ENCODE peak calls at places on chromosomes 12 and 14, in five cellular contexts. One of them, this sample, is unnamed.

GRCh38 chr12:42588981-42589464 is 523 bp downstream of the PRICKLE1 start:
- DNase-seq in endodermal cell: peak
- DNase-seq in activated T-cell treated with anti-CD3 and anti-CD28 coated beads, Interleukin-2, amount 50 U/mL, for 4 hours: no peak
- DNase-seq in foreskin fibroblast: peak
- DNase-seq in DMS153: no peak
- DNase-seq in this sample: no peak

GRCh38 chr14:31270196-31270772 is 62.7 kb upstream of the HECTD1 start:
- DNase-seq in DMS153: no peak
- DNase-seq in endodermal cell: peak
- DNase-seq in activated T-cell treated with anti-CD3 and anti-CD28 coated beads, Interleukin-2, amount 50 U/mL, for 4 hours: no peak
- DNase-seq in foreskin fibroblast: no peak
- DNase-seq in this sample: no peak

GRCh38 chr12:3032770-3033537 is 44.2 kb upstream of the TSPAN9 start:
- DNase-seq in foreskin fibroblast: no peak
- DNase-seq in endodermal cell: peak
- DNase-seq in DMS153: no peak
- DNase-seq in activated T-cell treated with anti-CD3 and anti-CD28 coated beads, Interleukin-2, amount 50 U/mL, for 4 hours: no peak
- DNase-seq in this sample: no peak

GRCh38 chr12:108302471-108303311 is 36.4 kb downstream of the CMKLR1 start:
- DNase-seq in endodermal cell: peak
- DNase-seq in foreskin fibroblast: peak
- DNase-seq in DMS153: no peak
- DNase-seq in activated T-cell treated with anti-CD3 and anti-CD28 coated beads, Interleukin-2, amount 50 U/mL, for 4 hours: no peak
- DNase-seq in this sample: peak

GRCh38 chr12:65892905-65893304 is 68.6 kb downstream of the HMGA2 start:
- DNase-seq in foreskin fibroblast: peak
- DNase-seq in activated T-cell treated with anti-CD3 and anti-CD28 coated beads, Interleukin-2, amount 50 U/mL, for 4 hours: no peak
- DNase-seq in endodermal cell: peak
- DNase-seq in DMS153: no peak
- DNase-seq in this sample: no peak

GRCh38 chr14:73125746-73126145 is 10.6 kb upstream of the PSEN1 start:
- DNase-seq in activated T-cell treated with anti-CD3 and anti-CD28 coated beads, Interleukin-2, amount 50 U/mL, for 4 hours: no peak
- DNase-seq in endodermal cell: no peak
- DNase-seq in DMS153: no peak
- DNase-seq in foreskin fibroblast: no peak
- DNase-seq in this sample: no peak

GRCh38 chr12:7642876-7643309 is 22.8 kb downstream of the APOBEC1 start:
- DNase-seq in endodermal cell: no peak
- DNase-seq in DMS153: no peak
- DNase-seq in foreskin fibroblast: peak
- DNase-seq in activated T-cell treated with anti-CD3 and anti-CD28 coated beads, Interleukin-2, amount 50 U/mL, for 4 hours: no peak
- DNase-seq in this sample: no peak

GRCh38 chr12:130520784-130521183 is 183.1 kb downstream of the PIWIL1 start:
- DNase-seq in activated T-cell treated with anti-CD3 and anti-CD28 coated beads, Interleukin-2, amount 50 U/mL, for 4 hours: no peak
- DNase-seq in DMS153: no peak
- DNase-seq in foreskin fibroblast: no peak
- DNase-seq in endodermal cell: no peak
- DNase-seq in this sample: no peak

GRCh38 chr14:95345032-95345431 is 25.3 kb upstream of the CLMN start:
- DNase-seq in endodermal cell: no peak
- DNase-seq in activated T-cell treated with anti-CD3 and anti-CD28 coated beads, Interleukin-2, amount 50 U/mL, for 4 hours: no peak
- DNase-seq in foreskin fibroblast: no peak
- DNase-seq in DMS153: no peak
- DNase-seq in this sample: no peak

GRCh38 chr12:8065991-8066594 is at the start of gene C3AR1:
- DNase-seq in foreskin fibroblast: peak
- DNase-seq in endodermal cell: no peak
- DNase-seq in DMS153: no peak
- DNase-seq in activated T-cell treated with anti-CD3 and anti-CD28 coated beads, Interleukin-2, amount 50 U/mL, for 4 hours: peak
- DNase-seq in this sample: no peak

GRCh38 chr12:78236264-78236663 is 405.6 kb downstream of the NAV3 start:
- DNase-seq in foreskin fibroblast: no peak
- DNase-seq in endodermal cell: no peak
- DNase-seq in activated T-cell treated with anti-CD3 and anti-CD28 coated beads, Interleukin-2, amount 50 U/mL, for 4 hours: no peak
- DNase-seq in DMS153: no peak
- DNase-seq in this sample: no peak

GRCh38 chr12:92144045-92144630 is 1.5 kb downstream of the BTG1 start:
- DNase-seq in activated T-cell treated with anti-CD3 and anti-CD28 coated beads, Interleukin-2, amount 50 U/mL, for 4 hours: peak
- DNase-seq in endodermal cell: peak
- DNase-seq in DMS153: peak
- DNase-seq in foreskin fibroblast: peak
- DNase-seq in this sample: peak

GRCh38 chr12:123757555-123757954 is 4.5 kb upstream of the DNAH10 start:
- DNase-seq in activated T-cell treated with anti-CD3 and anti-CD28 coated beads, Interleukin-2, amount 50 U/mL, for 4 hours: no peak
- DNase-seq in endodermal cell: no peak
- DNase-seq in DMS153: no peak
- DNase-seq in foreskin fibroblast: peak
- DNase-seq in this sample: peak

GRCh38 chr12:63795944-63796343 is 16.2 kb downstream of the RXYLT1 start:
- DNase-seq in endodermal cell: no peak
- DNase-seq in foreskin fibroblast: no peak
- DNase-seq in activated T-cell treated with anti-CD3 and anti-CD28 coated beads, Interleukin-2, amount 50 U/mL, for 4 hours: no peak
- DNase-seq in DMS153: no peak
- DNase-seq in this sample: no peak

GRCh38 chr12:107523760-107524558 is 161.6 kb upstream of the PWP1 start:
- DNase-seq in DMS153: peak
- DNase-seq in activated T-cell treated with anti-CD3 and anti-CD28 coated beads, Interleukin-2, amount 50 U/mL, for 4 hours: no peak
- DNase-seq in endodermal cell: no peak
- DNase-seq in foreskin fibroblast: no peak
- DNase-seq in this sample: no peak

GRCh38 chr12:107223816-107224215 is 130.5 kb upstream of the CRY1 start:
- DNase-seq in activated T-cell treated with anti-CD3 and anti-CD28 coated beads, Interleukin-2, amount 50 U/mL, for 4 hours: no peak
- DNase-seq in endodermal cell: no peak
- DNase-seq in DMS153: no peak
- DNase-seq in foreskin fibroblast: peak
- DNase-seq in this sample: no peak

GRCh38 chr12:104006929-104007328 is 41.3 kb downstream of the TDG start:
- DNase-seq in DMS153: no peak
- DNase-seq in foreskin fibroblast: peak
- DNase-seq in activated T-cell treated with anti-CD3 and anti-CD28 coated beads, Interleukin-2, amount 50 U/mL, for 4 hours: no peak
- DNase-seq in endodermal cell: no peak
- DNase-seq in this sample: peak

GRCh38 chr14:104926619-104927431 is 2.1 kb downstream of the PLD4 start:
- DNase-seq in DMS153: no peak
- DNase-seq in activated T-cell treated with anti-CD3 and anti-CD28 coated beads, Interleukin-2, amount 50 U/mL, for 4 hours: no peak
- DNase-seq in foreskin fibroblast: no peak
- DNase-seq in endodermal cell: no peak
- DNase-seq in this sample: no peak

GRCh38 chr12:49358548-49359141 is 8.6 kb upstream of the SPATS2 start:
- DNase-seq in activated T-cell treated with anti-CD3 and anti-CD28 coated beads, Interleukin-2, amount 50 U/mL, for 4 hours: no peak
- DNase-seq in endodermal cell: peak
- DNase-seq in foreskin fibroblast: peak
- DNase-seq in DMS153: peak
- DNase-seq in this sample: peak

GRCh38 chr14:105476937-105477658 is 2.5 kb downstream of the CRIP2 start:
- DNase-seq in foreskin fibroblast: no peak
- DNase-seq in activated T-cell treated with anti-CD3 and anti-CD28 coated beads, Interleukin-2, amount 50 U/mL, for 4 hours: no peak
- DNase-seq in DMS153: no peak
- DNase-seq in endodermal cell: no peak
- DNase-seq in this sample: no peak

GRCh38 chr14:100523536-100524025 is 63.6 kb downstream of the BEGAIN start:
- DNase-seq in DMS153: no peak
- DNase-seq in endodermal cell: no peak
- DNase-seq in activated T-cell treated with anti-CD3 and anti-CD28 coated beads, Interleukin-2, amount 50 U/mL, for 4 hours: no peak
- DNase-seq in foreskin fibroblast: no peak
- DNase-seq in this sample: no peak

GRCh38 chr12:120771097-120771496 is 45.5 kb downstream of the ACADS start:
- DNase-seq in endodermal cell: peak
- DNase-seq in foreskin fibroblast: no peak
- DNase-seq in DMS153: no peak
- DNase-seq in activated T-cell treated with anti-CD3 and anti-CD28 coated beads, Interleukin-2, amount 50 U/mL, for 4 hours: no peak
- DNase-seq in this sample: no peak

GRCh38 chr14:83706555-83706954 is 1823.4 kb upstream of the FLRT2 start:
- DNase-seq in foreskin fibroblast: peak
- DNase-seq in endodermal cell: peak
- DNase-seq in activated T-cell treated with anti-CD3 and anti-CD28 coated beads, Interleukin-2, amount 50 U/mL, for 4 hours: no peak
- DNase-seq in DMS153: peak
- DNase-seq in this sample: no peak

GRCh38 chr14:51954657-51955056 is 34.7 kb upstream of the RTRAF start:
- DNase-seq in activated T-cell treated with anti-CD3 and anti-CD28 coated beads, Interleukin-2, amount 50 U/mL, for 4 hours: no peak
- DNase-seq in DMS153: no peak
- DNase-seq in endodermal cell: no peak
- DNase-seq in foreskin fibroblast: no peak
- DNase-seq in this sample: no peak

GRCh38 chr12:94145231-94145979 is 3.0 kb upstream of the PLXNC1 start:
- DNase-seq in foreskin fibroblast: peak
- DNase-seq in activated T-cell treated with anti-CD3 and anti-CD28 coated beads, Interleukin-2, amount 50 U/mL, for 4 hours: no peak
- DNase-seq in DMS153: no peak
- DNase-seq in endodermal cell: peak
- DNase-seq in this sample: peak

GRCh38 chr14:84874436-84874835 is 655.5 kb upstream of the FLRT2 start:
- DNase-seq in foreskin fibroblast: no peak
- DNase-seq in activated T-cell treated with anti-CD3 and anti-CD28 coated beads, Interleukin-2, amount 50 U/mL, for 4 hours: no peak
- DNase-seq in endodermal cell: no peak
- DNase-seq in DMS153: no peak
- DNase-seq in this sample: no peak

GRCh38 chr14:76320486-76320885 is 55.5 kb upstream of the ESRRB start:
- DNase-seq in endodermal cell: peak
- DNase-seq in foreskin fibroblast: no peak
- DNase-seq in DMS153: no peak
- DNase-seq in activated T-cell treated with anti-CD3 and anti-CD28 coated beads, Interleukin-2, amount 50 U/mL, for 4 hours: no peak
- DNase-seq in this sample: no peak

GRCh38 chr12:4814485-4814884 is 94.3 kb downstream of the GALNT8 start:
- DNase-seq in DMS153: no peak
- DNase-seq in foreskin fibroblast: no peak
- DNase-seq in endodermal cell: no peak
- DNase-seq in activated T-cell treated with anti-CD3 and anti-CD28 coated beads, Interleukin-2, amount 50 U/mL, for 4 hours: no peak
- DNase-seq in this sample: no peak

GRCh38 chr12:109719123-109720022 is 5.7 kb downstream of the FAM222A start:
- DNase-seq in DMS153: no peak
- DNase-seq in endodermal cell: peak
- DNase-seq in activated T-cell treated with anti-CD3 and anti-CD28 coated beads, Interleukin-2, amount 50 U/mL, for 4 hours: no peak
- DNase-seq in foreskin fibroblast: peak
- DNase-seq in this sample: no peak

GRCh38 chr14:60789656-60790055 is 55.1 kb downstream of the MNAT1 start:
- DNase-seq in foreskin fibroblast: no peak
- DNase-seq in activated T-cell treated with anti-CD3 and anti-CD28 coated beads, Interleukin-2, amount 50 U/mL, for 4 hours: no peak
- DNase-seq in DMS153: no peak
- DNase-seq in endodermal cell: no peak
- DNase-seq in this sample: no peak

GRCh38 chr12:124458992-124459851 is 108.2 kb downstream of the NCOR2 start:
- DNase-seq in DMS153: no peak
- DNase-seq in foreskin fibroblast: no peak
- DNase-seq in endodermal cell: no peak
- DNase-seq in activated T-cell treated with anti-CD3 and anti-CD28 coated beads, Interleukin-2, amount 50 U/mL, for 4 hours: no peak
- DNase-seq in this sample: no peak

GRCh38 chr12:13471471-13471870 is 274.9 kb downstream of the EMP1 start:
- DNase-seq in activated T-cell treated with anti-CD3 and anti-CD28 coated beads, Interleukin-2, amount 50 U/mL, for 4 hours: no peak
- DNase-seq in DMS153: no peak
- DNase-seq in endodermal cell: no peak
- DNase-seq in foreskin fibroblast: no peak
- DNase-seq in this sample: no peak

GRCh38 chr12:80837342-80837978 is 100.3 kb downstream of the LIN7A start:
- DNase-seq in DMS153: no peak
- DNase-seq in endodermal cell: peak
- DNase-seq in foreskin fibroblast: peak
- DNase-seq in activated T-cell treated with anti-CD3 and anti-CD28 coated beads, Interleukin-2, amount 50 U/mL, for 4 hours: no peak
- DNase-seq in this sample: peak

GRCh38 chr14:101595887-101596721 is 34.8 kb downstream of the DIO3 start:
- DNase-seq in foreskin fibroblast: no peak
- DNase-seq in endodermal cell: peak
- DNase-seq in activated T-cell treated with anti-CD3 and anti-CD28 coated beads, Interleukin-2, amount 50 U/mL, for 4 hours: no peak
- DNase-seq in DMS153: no peak
- DNase-seq in this sample: no peak

GRCh38 chr14:67663633-67664032 is 10.8 kb downstream of the VTI1B start:
- DNase-seq in activated T-cell treated with anti-CD3 and anti-CD28 coated beads, Interleukin-2, amount 50 U/mL, for 4 hours: no peak
- DNase-seq in foreskin fibroblast: no peak
- DNase-seq in DMS153: no peak
- DNase-seq in endodermal cell: no peak
- DNase-seq in this sample: no peak

GRCh38 chr12:42679402-42679801 is 89.9 kb upstream of the PRICKLE1 start:
- DNase-seq in endodermal cell: no peak
- DNase-seq in foreskin fibroblast: peak
- DNase-seq in DMS153: no peak
- DNase-seq in activated T-cell treated with anti-CD3 and anti-CD28 coated beads, Interleukin-2, amount 50 U/mL, for 4 hours: no peak
- DNase-seq in this sample: no peak

GRCh38 chr12:123056053-123056452 is 75.6 kb downstream of the ARL6IP4 start:
- DNase-seq in foreskin fibroblast: peak
- DNase-seq in activated T-cell treated with anti-CD3 and anti-CD28 coated beads, Interleukin-2, amount 50 U/mL, for 4 hours: no peak
- DNase-seq in endodermal cell: no peak
- DNase-seq in DMS153: no peak
- DNase-seq in this sample: no peak

GRCh38 chr12:131710464-131711457 is at the start of gene SFSWAP:
- DNase-seq in endodermal cell: peak
- DNase-seq in activated T-cell treated with anti-CD3 and anti-CD28 coated beads, Interleukin-2, amount 50 U/mL, for 4 hours: peak
- DNase-seq in foreskin fibroblast: peak
- DNase-seq in DMS153: peak
- DNase-seq in this sample: peak